ENCODE peak calls at places on chromosome 17, in five cellular contexts. One of them, this sample, is unnamed.

GRCh38 chr17:37847102-37847501 is 77.1 kb upstream of the TBC1D3K start:
- DNase-seq in naive thymus-derived CD4-positive, alpha-beta T cell: no peak
- DNase-seq in neural progenitor cell: no peak
- DNase-seq in WTC11: no peak
- DNase-seq in cardiac septum: no peak
- DNase-seq in this sample: no peak

GRCh38 chr17:69857412-69857835 is 217.6 kb upstream of the KCNJ16 start:
- DNase-seq in naive thymus-derived CD4-positive, alpha-beta T cell: no peak
- DNase-seq in neural progenitor cell: no peak
- DNase-seq in WTC11: no peak
- DNase-seq in cardiac septum: no peak
- DNase-seq in this sample: no peak

GRCh38 chr17:81566461-81567126 is 14.4 kb upstream of the FAAP100 start:
- DNase-seq in naive thymus-derived CD4-positive, alpha-beta T cell: no peak
- DNase-seq in neural progenitor cell: no peak
- DNase-seq in WTC11: no peak
- DNase-seq in cardiac septum: no peak
- DNase-seq in this sample: no peak

GRCh38 chr17:76659928-76660614 is 16.5 kb upstream of the ST6GALNAC1 start:
- DNase-seq in naive thymus-derived CD4-positive, alpha-beta T cell: no peak
- DNase-seq in neural progenitor cell: no peak
- DNase-seq in WTC11: no peak
- DNase-seq in cardiac septum: no peak
- DNase-seq in this sample: no peak

GRCh38 chr17:1989135-1989534 is 36.0 kb downstream of the RTN4RL1 start:
- DNase-seq in naive thymus-derived CD4-positive, alpha-beta T cell: no peak
- DNase-seq in neural progenitor cell: no peak
- DNase-seq in WTC11: no peak
- DNase-seq in cardiac septum: no peak
- DNase-seq in this sample: no peak

GRCh38 chr17:40319651-40320550 is 10.9 kb downstream of the RARA start:
- DNase-seq in naive thymus-derived CD4-positive, alpha-beta T cell: peak
- DNase-seq in neural progenitor cell: no peak
- DNase-seq in WTC11: no peak
- DNase-seq in cardiac septum: peak
- DNase-seq in this sample: no peak

GRCh38 chr17:50372708-50373556 is at the start of the genes EME1 and MRPL27:
- DNase-seq in naive thymus-derived CD4-positive, alpha-beta T cell: peak
- DNase-seq in neural progenitor cell: peak
- DNase-seq in WTC11: peak
- DNase-seq in cardiac septum: peak
- DNase-seq in this sample: peak

GRCh38 chr17:75854111-75854748 is 905 bp downstream of the WBP2 start:
- DNase-seq in naive thymus-derived CD4-positive, alpha-beta T cell: no peak
- DNase-seq in neural progenitor cell: peak
- DNase-seq in WTC11: no peak
- DNase-seq in cardiac septum: no peak
- DNase-seq in this sample: no peak

GRCh38 chr17:41171881-41172280 is 3.9 kb upstream of the KRTAP4-3 start:
- DNase-seq in naive thymus-derived CD4-positive, alpha-beta T cell: no peak
- DNase-seq in neural progenitor cell: no peak
- DNase-seq in WTC11: no peak
- DNase-seq in cardiac septum: no peak
- DNase-seq in this sample: no peak

GRCh38 chr17:78137392-78138203 is 7.0 kb downstream of the TMC8 start:
- DNase-seq in naive thymus-derived CD4-positive, alpha-beta T cell: peak
- DNase-seq in neural progenitor cell: no peak
- DNase-seq in WTC11: peak
- DNase-seq in cardiac septum: peak
- DNase-seq in this sample: peak

This sample was measured in GM23338.